ENCODE peak calls at places on chromosome X, in nine cellular contexts. O is HCT116, T is left ventricle myocardium inferior, G is H1, V is OCI-LY7, W is PC-3, X is ovary, R is cardiac muscle cell, A is upper lobe of right lung. P is an unnamed sample.
A peak's percentile ranks its signal among the peaks of the same experiment; 100 is the strongest.

GRCh38 chrX:149570668-149571067 is 16.6 kb downstream of the MAGEA9B start:
- DNase-seq in O (no peak), T (no peak), G (no peak), V (no peak), W (peak; percentile 50), X (no peak), R (peak; percentile 63), A (no peak), P (no peak)

GRCh38 chrX:131907488-131908314 is 115.4 kb upstream of the STK26 start:
- DNase-seq in O (no peak), T (no peak), G (no peak), V (no peak), W (no peak), X (no peak), R (no peak), A (no peak), P (no peak)

GRCh38 chrX:130108647-130109428 is 1.5 kb downstream of the ELF4 start:
- DNase-seq in O (no peak), T (peak; percentile 39), G (no peak), V (peak; percentile 53), W (peak; percentile 44), X (no peak), R (no peak), A (peak; percentile 70), P (no peak)

GRCh38 chrX:104343408-104344129 is 88.8 kb upstream of the ESX1 start:
- DNase-seq in O (peak; percentile 80), T (no peak), G (peak; percentile 43), V (peak; percentile 46), W (peak; percentile 94), X (no peak), R (peak; percentile 86), A (no peak), P (no peak)

GRCh38 chrX:150164971-150165605 is 198.0 kb upstream of the MAMLD1 start:
- DNase-seq in O (no peak), T (no peak), G (no peak), V (no peak), W (no peak), X (no peak), R (no peak), A (no peak), P (no peak)

GRCh38 chrX:20623448-20623847 is 356.7 kb upstream of the RPS6KA3 start:
- DNase-seq in O (peak; percentile 0), T (no peak), G (no peak), V (no peak), W (peak; percentile 46), X (no peak), R (no peak), A (no peak), P (no peak)

GRCh38 chrX:141468940-141469339 is 115.6 kb downstream of the SPANXA1 start:
- DNase-seq in O (no peak), T (no peak), G (no peak), V (no peak), W (peak; percentile 85), X (no peak), R (peak; percentile 60), A (no peak), P (no peak)

GRCh38 chrX:1205681-1206611 is 6.5 kb downstream of the CRLF2 start:
- DNase-seq in O (peak; percentile 95), T (no peak), G (peak; percentile 65), V (peak; percentile 95), W (peak; percentile 57), X (no peak), R (peak; percentile 44), A (no peak), P (peak; percentile 37)

GRCh38 chrX:83501540-83501939 is 6.5 kb upstream of the POU3F4 start:
- DNase-seq in O (no peak), T (no peak), G (no peak), V (no peak), W (no peak), X (no peak), R (no peak), A (no peak), P (no peak)

GRCh38 chrX:136574548-136574947 is 42.5 kb downstream of the VGLL1 start:
- DNase-seq in O (no peak), T (no peak), G (no peak), V (no peak), W (peak; percentile 26), X (no peak), R (peak; percentile 16), A (no peak), P (no peak)

GRCh38 chrX:80841259-80841658 is 31.6 kb upstream of the BRWD3 start:
- DNase-seq in O (no peak), T (no peak), G (no peak), V (no peak), W (no peak), X (no peak), R (no peak), A (no peak), P (no peak)
- TF ChIP-seq CTCF in O (no peak), T (no peak), G (no peak), V (no peak), W (no peak), X (no peak), R (no peak), A (no peak), P (no peak)

DNA sequence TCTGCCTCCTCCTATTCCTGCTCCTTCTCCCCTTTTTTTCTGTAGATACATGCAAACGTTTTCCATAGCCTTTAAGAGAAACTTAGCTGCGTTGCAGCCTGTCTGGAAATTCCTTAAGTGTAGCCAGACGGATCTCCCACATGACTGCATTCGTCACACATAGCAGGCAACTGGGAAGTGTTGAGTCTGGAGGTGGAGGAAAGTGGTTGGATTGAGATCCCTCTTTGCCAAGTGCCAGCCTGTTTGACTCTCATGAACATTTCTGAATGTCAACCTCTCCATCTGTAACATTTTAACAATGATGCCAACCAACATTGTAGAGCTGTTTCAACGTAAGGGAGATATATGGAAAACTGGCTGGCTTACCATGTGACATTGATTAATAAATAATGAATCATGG is 45.1 kb upstream of the FAM9A start:
- DNase-seq in O (no peak), T (no peak), G (no peak), V (no peak), W (no peak), X (no peak), R (no peak), A (no peak), P (no peak)
- H3K4me3 ChIP-seq in O (no peak overlapping the region), T (no peak overlapping the region), G (no peak overlapping the region), V (no peak overlapping the region), W (no peak overlapping the region), X (no peak overlapping the region), R (no peak overlapping the region), A (no peak overlapping the region), P (no peak overlapping the region)

GRCh38 chrX:110162131-110162530 is 155.8 kb downstream of the AMMECR1 start:
- DNase-seq in O (no peak), T (no peak), G (no peak), V (no peak), W (no peak), X (no peak), R (no peak), A (no peak), P (no peak)

GRCh38 chrX:110161361-110161686 is 156.6 kb downstream of the AMMECR1 start:
- DNase-seq in O (no peak), T (no peak), G (no peak), V (no peak), W (no peak), X (no peak), R (no peak), A (no peak), P (no peak)

GRCh38 chrX:110163488-110163887 is 154.4 kb downstream of the AMMECR1 start:
- DNase-seq in O (no peak), T (no peak), G (no peak), V (no peak), W (peak; percentile 68), X (no peak), R (no peak), A (no peak), P (no peak)

GRCh38 chrX:110159865-110160264 is 157.0 kb downstream of the TMEM164 start:
- DNase-seq in O (no peak), T (no peak), G (no peak), V (no peak), W (no peak), X (no peak), R (no peak), A (no peak), P (no peak)

DNA sequence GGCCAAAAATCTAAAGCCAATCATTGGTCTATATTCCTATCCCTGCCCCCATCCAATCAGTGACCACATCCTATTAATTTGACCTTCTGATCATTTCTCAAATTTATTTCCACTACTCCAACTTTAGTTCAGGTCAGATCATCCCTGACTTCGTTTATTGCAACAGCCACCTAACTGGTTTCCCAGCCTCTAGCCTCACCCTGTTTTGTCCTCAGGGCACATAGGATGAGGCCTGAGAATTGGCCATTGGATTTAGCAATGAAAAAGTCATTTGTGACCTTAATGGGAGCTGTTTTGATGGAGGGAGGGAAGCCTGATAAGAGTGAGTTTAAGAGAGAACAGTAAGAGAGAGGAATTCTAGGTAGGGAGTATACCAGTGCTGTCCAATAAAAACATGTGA is 155.0 kb downstream of the AMMECR1 start:
- DNase-seq in O (no peak), T (no peak), G (no peak), V (no peak), W (peak; percentile 81), X (no peak), R (no peak), A (no peak), P (no peak)
- H3K4me1 ChIP-seq in O (no peaks in the 10 kb centered on the region), T (peaks cover 10% of the 10 kb centered on the region), G (no peaks in the 10 kb centered on the region), V (peaks cover 7% of the 10 kb centered on the region), W (peaks cover 33% of the 10 kb centered on the region), X (peaks cover 1% of the 10 kb centered on the region), R (no peaks in the 10 kb centered on the region), A (no peaks in the 10 kb centered on the region), P (no peaks in the 10 kb centered on the region)

DNA sequence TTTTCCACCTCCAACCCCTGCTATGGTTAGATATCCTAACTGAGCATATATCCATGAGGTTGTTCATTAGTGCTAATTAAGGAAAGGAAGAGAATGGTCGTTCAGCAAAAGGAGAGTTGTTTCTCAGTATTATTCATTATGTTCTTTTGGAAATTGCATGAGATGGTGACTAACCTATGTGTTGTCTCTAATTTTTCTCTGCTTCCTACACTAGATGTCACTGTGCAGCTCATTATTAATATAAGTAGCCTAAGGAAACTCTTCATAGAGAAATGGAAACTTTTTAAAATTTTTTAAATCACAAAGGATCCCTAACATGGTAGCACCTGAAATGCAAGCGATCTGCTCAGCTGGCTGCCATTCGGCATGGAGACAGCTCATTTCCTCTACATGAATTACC is 67.7 kb upstream of the FAM9A start:
- DNase-seq in O (no peak), T (no peak), G (no peak), V (no peak), W (peak; percentile 57), X (no peak), R (peak; percentile 50), A (no peak), P (no peak)
- TF ChIP-seq CTCF in O (no peak), T (peak; percentile 43), G (no peak), V (peak; percentile 19), W (peak; percentile 64), X (no peak), R (peak; percentile 29), A (no peak), P (peak; percentile 46)